ENCODE peak calls at places on chromosomes 11 and 22, in six cellular contexts. F, W, R, X, K and H are unnamed samples.

GRCh38 chr11:15309296-15309695 is 194.6 kb downstream of the INSC start:
- DNase-seq in K (no peak), W (no peak), R (no peak), X (no peak), F (no peak), H (no peak)

GRCh38 chr11:27861706-27862430 is 161.6 kb upstream of the BDNF start:
- DNase-seq in W (no peak), X (no peak), K (peak; percentile 26), F (no peak), R (no peak), H (peak; percentile 89)

GRCh38 chr11:29211205-29211604 is 805.6 kb downstream of the KCNA4 start:
- DNase-seq in X (no peak), R (no peak), K (no peak), W (no peak), F (no peak), H (no peak)

GRCh38 chr11:2703487-2704141 is 3.8 kb upstream of the KCNQ1OT1 start:
- DNase-seq in W (no peak), F (no peak), K (no peak), R (no peak), X (no peak), H (no peak)

GRCh38 chr22:26398741-26399153 is 30.3 kb upstream of the ASPHD2 start:
- DNase-seq in F (peak; percentile 43), X (peak; percentile 84), R (peak; percentile 38), K (peak; percentile 38), W (peak; percentile 62), H (peak; percentile 55)

GRCh38 chr11:86818466-86819282 is 18.3 kb downstream of the PRSS23 start:
- DNase-seq in K (peak; percentile 63), W (peak; percentile 74), F (no peak), R (no peak), X (no peak), H (peak; percentile 51)

GRCh38 chr22:24592846-24593809 is at the start of gene LRRC75B:
- DNase-seq in X (peak; percentile 52), R (peak; percentile 35), F (no peak), W (peak; percentile 73), K (peak; percentile 62), H (no peak)

GRCh38 chr11:9142732-9143131 is 51.3 kb upstream of the SCUBE2 start:
- DNase-seq in W (peak; percentile 91), F (no peak), X (peak; percentile 77), K (no peak), R (no peak), H (no peak)

GRCh38 chr11:27694992-27695391 is 5.3 kb downstream of the BDNF start:
- DNase-seq in K (peak; percentile 57), W (no peak), R (no peak), X (no peak), F (no peak), H (peak; percentile 44)

GRCh38 chr11:60634151-60634550 is 65.3 kb upstream of the MS4A8 start:
- DNase-seq in W (no peak), K (no peak), X (no peak), F (no peak), R (no peak), H (no peak)

GRCh38 chr22:43185860-43186261 is 1.1 kb downstream of the TTLL12 start:
- DNase-seq in X (no peak), F (no peak), W (peak; percentile 7), R (no peak), K (no peak), H (no peak)

GRCh38 chr22:33919591-33920501 is at the start of gene LARGE1:
- DNase-seq in K (no peak), R (no peak), F (no peak), W (peak; percentile 20), X (no peak), H (no peak)

GRCh38 chr11:66934971-66935779 is 23.0 kb downstream of the PC start:
- DNase-seq in F (no peak), W (no peak), X (no peak), R (no peak), K (no peak), H (no peak)

GRCh38 chr22:36467946-36468345 is 13.5 kb downstream of the TXN2 start:
- DNase-seq in K (peak; percentile 95), F (no peak), W (no peak), X (no peak), R (no peak), H (peak; percentile 91)

GRCh38 chr11:1049431-1049891 is 12.9 kb upstream of the MUC6 start:
- DNase-seq in K (no peak), W (no peak), X (no peak), F (peak; percentile 7), R (no peak), H (no peak)

GRCh38 chr11:68832476-68833176 is 9.1 kb downstream of the CPT1A start:
- DNase-seq in K (no peak), W (no peak), X (no peak), F (no peak), R (no peak), H (peak; percentile 78)

GRCh38 chr22:47602732-47603131 is 840.3 kb downstream of the TBC1D22A start:
- DNase-seq in W (no peak), F (no peak), X (no peak), R (no peak), K (no peak), H (no peak)

GRCh38 chr22:48438096-48438495 is 1389.6 kb downstream of the BRD1 start:
- DNase-seq in R (no peak), K (no peak), W (no peak), F (no peak), X (no peak), H (no peak)

GRCh38 chr11:10317281-10317755 is 12.4 kb downstream of the ADM start:
- DNase-seq in X (no peak), W (peak; percentile 16), F (no peak), R (no peak), K (no peak), H (no peak)

GRCh38 chr11:32874144-32874543 is 18.5 kb upstream of the QSER1 start:
- DNase-seq in K (no peak), W (no peak), F (no peak), X (no peak), R (no peak), H (no peak)